ENCODE peak calls at places on chromosomes 6 and 20, in five cellular contexts. One of them, this sample, is unnamed.

GRCh38 chr6:69337301-69337700 is 459.5 kb downstream of the LMBRD1 start:
- DNase-seq in upper lobe of left lung: no peak
- DNase-seq in foreskin melanocyte: no peak
- DNase-seq in IMR-90: no peak
- DNase-seq in astrocyte: no peak
- DNase-seq in this sample: no peak

GRCh38 chr6:36312854-36313627 is 23.6 kb downstream of the BNIP5 start:
- DNase-seq in upper lobe of left lung: no peak
- DNase-seq in IMR-90: no peak
- DNase-seq in astrocyte: no peak
- DNase-seq in foreskin melanocyte: no peak
- DNase-seq in this sample: no peak

GRCh38 chr20:20695250-20695816 is 17.1 kb downstream of the RALGAPA2 start:
- DNase-seq in foreskin melanocyte: no peak
- DNase-seq in astrocyte: no peak
- DNase-seq in upper lobe of left lung: no peak
- DNase-seq in IMR-90: no peak
- DNase-seq in this sample: no peak

GRCh38 chr6:108260126-108260808 is 573 bp downstream of the SNX3 start:
- DNase-seq in IMR-90: peak
- DNase-seq in astrocyte: peak
- DNase-seq in foreskin melanocyte: peak
- DNase-seq in upper lobe of left lung: no peak
- DNase-seq in this sample: peak

GRCh38 chr6:87139236-87139635 is 16.1 kb upstream of the ZNF292 start:
- DNase-seq in foreskin melanocyte: peak
- DNase-seq in IMR-90: peak
- DNase-seq in astrocyte: peak
- DNase-seq in upper lobe of left lung: no peak
- DNase-seq in this sample: peak

GRCh38 chr6:4661391-4661790 is 114.8 kb upstream of the CDYL start:
- DNase-seq in upper lobe of left lung: no peak
- DNase-seq in IMR-90: no peak
- DNase-seq in foreskin melanocyte: no peak
- DNase-seq in astrocyte: no peak
- DNase-seq in this sample: no peak

GRCh38 chr20:60206259-60206658 is 248.0 kb downstream of the CDH26 start:
- DNase-seq in astrocyte: peak
- DNase-seq in upper lobe of left lung: no peak
- DNase-seq in foreskin melanocyte: peak
- DNase-seq in IMR-90: peak
- DNase-seq in this sample: peak

GRCh38 chr20:63425846-63426485 is 46.5 kb downstream of the KCNQ2 start:
- DNase-seq in foreskin melanocyte: no peak
- DNase-seq in IMR-90: no peak
- DNase-seq in upper lobe of left lung: peak
- DNase-seq in astrocyte: no peak
- DNase-seq in this sample: no peak

GRCh38 chr6:122068291-122068769 is 331.1 kb upstream of the HSF2 start:
- DNase-seq in foreskin melanocyte: no peak
- DNase-seq in upper lobe of left lung: no peak
- DNase-seq in IMR-90: no peak
- DNase-seq in astrocyte: no peak
- DNase-seq in this sample: peak

GRCh38 chr20:38270869-38271608 is 10.5 kb upstream of the KIAA1755 start:
- DNase-seq in IMR-90: peak
- DNase-seq in astrocyte: peak
- DNase-seq in foreskin melanocyte: no peak
- DNase-seq in upper lobe of left lung: no peak
- DNase-seq in this sample: peak

GRCh38 chr20:39468703-39469102 is 506.6 kb downstream of the DHX35 start:
- DNase-seq in IMR-90: no peak
- DNase-seq in astrocyte: no peak
- DNase-seq in foreskin melanocyte: no peak
- DNase-seq in upper lobe of left lung: no peak
- DNase-seq in this sample: no peak

GRCh38 chr6:137106183-137106582 is 61.4 kb upstream of the IL20RA start:
- DNase-seq in IMR-90: no peak
- DNase-seq in astrocyte: no peak
- DNase-seq in foreskin melanocyte: no peak
- DNase-seq in upper lobe of left lung: no peak
- DNase-seq in this sample: no peak

GRCh38 chr6:37657117-37657886 is 40.4 kb downstream of the MDGA1 start:
- DNase-seq in IMR-90: peak
- DNase-seq in astrocyte: peak
- DNase-seq in foreskin melanocyte: no peak
- DNase-seq in upper lobe of left lung: no peak
- DNase-seq in this sample: peak

GRCh38 chr6:150185697-150186096 is 42.9 kb downstream of the PPP1R14C start:
- DNase-seq in astrocyte: no peak
- DNase-seq in upper lobe of left lung: no peak
- DNase-seq in foreskin melanocyte: no peak
- DNase-seq in IMR-90: no peak
- DNase-seq in this sample: no peak

GRCh38 chr20:4519530-4519929 is 202.2 kb upstream of the PRND start:
- DNase-seq in astrocyte: no peak
- DNase-seq in foreskin melanocyte: no peak
- DNase-seq in IMR-90: no peak
- DNase-seq in upper lobe of left lung: no peak
- DNase-seq in this sample: peak

GRCh38 chr20:54122189-54122588 is 51.6 kb downstream of the CYP24A1 start:
- DNase-seq in IMR-90: peak
- DNase-seq in upper lobe of left lung: no peak
- DNase-seq in foreskin melanocyte: peak
- DNase-seq in astrocyte: peak
- DNase-seq in this sample: peak

GRCh38 chr6:35089935-35090505 is 51.1 kb downstream of the TCP11 start:
- DNase-seq in IMR-90: peak
- DNase-seq in astrocyte: peak
- DNase-seq in foreskin melanocyte: no peak
- DNase-seq in upper lobe of left lung: no peak
- DNase-seq in this sample: peak

GRCh38 chr6:391559-392440 is at the start of gene IRF4:
- DNase-seq in IMR-90: no peak
- DNase-seq in astrocyte: no peak
- DNase-seq in upper lobe of left lung: peak
- DNase-seq in foreskin melanocyte: peak
- DNase-seq in this sample: no peak

GRCh38 chr6:125810435-125810834 is 19.7 kb downstream of the NCOA7 start:
- DNase-seq in upper lobe of left lung: no peak
- DNase-seq in astrocyte: no peak
- DNase-seq in IMR-90: no peak
- DNase-seq in foreskin melanocyte: no peak
- DNase-seq in this sample: no peak

GRCh38 chr6:128768187-128768586 is 114.8 kb upstream of the LAMA2 start:
- DNase-seq in upper lobe of left lung: no peak
- DNase-seq in astrocyte: no peak
- DNase-seq in foreskin melanocyte: no peak
- DNase-seq in IMR-90: no peak
- DNase-seq in this sample: no peak

GRCh38 chr6:55777461-55777860 is 97.9 kb downstream of the BMP5 start:
- DNase-seq in astrocyte: no peak
- DNase-seq in foreskin melanocyte: no peak
- DNase-seq in upper lobe of left lung: no peak
- DNase-seq in IMR-90: peak
- DNase-seq in this sample: peak

GRCh38 chr20:6122873-6123649 is at the start of gene FERMT1:
- DNase-seq in IMR-90: peak
- DNase-seq in astrocyte: peak
- DNase-seq in foreskin melanocyte: no peak
- DNase-seq in upper lobe of left lung: peak
- DNase-seq in this sample: peak

GRCh38 chr20:31920275-31920855 is 31.5 kb downstream of the PDRG1 start:
- DNase-seq in upper lobe of left lung: no peak
- DNase-seq in foreskin melanocyte: no peak
- DNase-seq in IMR-90: no peak
- DNase-seq in astrocyte: no peak
- DNase-seq in this sample: no peak

GRCh38 chr6:75502884-75503283 is 9.3 kb upstream of the FILIP1 start:
- DNase-seq in upper lobe of left lung: no peak
- DNase-seq in IMR-90: no peak
- DNase-seq in foreskin melanocyte: no peak
- DNase-seq in astrocyte: no peak
- DNase-seq in this sample: no peak

GRCh38 chr6:170268216-170269129 is 22.4 kb downstream of the DLL1 start:
- DNase-seq in astrocyte: no peak
- DNase-seq in foreskin melanocyte: no peak
- DNase-seq in IMR-90: no peak
- DNase-seq in upper lobe of left lung: no peak
- DNase-seq in this sample: no peak

GRCh38 chr6:118748311-118749062 is 97.1 kb upstream of the CEP85L start:
- DNase-seq in foreskin melanocyte: no peak
- DNase-seq in upper lobe of left lung: peak
- DNase-seq in astrocyte: peak
- DNase-seq in IMR-90: peak
- DNase-seq in this sample: peak

GRCh38 chr6:24919404-24919892 is 16.3 kb downstream of the RIPOR2 start:
- DNase-seq in foreskin melanocyte: no peak
- DNase-seq in astrocyte: no peak
- DNase-seq in IMR-90: no peak
- DNase-seq in upper lobe of left lung: no peak
- DNase-seq in this sample: no peak

GRCh38 chr6:95133578-95133977 is 443.8 kb upstream of the MANEA start:
- DNase-seq in foreskin melanocyte: no peak
- DNase-seq in IMR-90: peak
- DNase-seq in upper lobe of left lung: no peak
- DNase-seq in astrocyte: no peak
- DNase-seq in this sample: peak

GRCh38 chr6:117916483-117916882 is 9.4 kb downstream of the SLC35F1 start:
- DNase-seq in IMR-90: no peak
- DNase-seq in upper lobe of left lung: no peak
- DNase-seq in astrocyte: no peak
- DNase-seq in foreskin melanocyte: no peak
- DNase-seq in this sample: no peak

GRCh38 chr6:160279850-160280249 is 21.2 kb upstream of the SLC22A2 start:
- DNase-seq in upper lobe of left lung: no peak
- DNase-seq in IMR-90: no peak
- DNase-seq in foreskin melanocyte: no peak
- DNase-seq in astrocyte: peak
- DNase-seq in this sample: peak

GRCh38 chr6:39849764-39850163 is 57.6 kb downstream of the DAAM2 start:
- DNase-seq in upper lobe of left lung: no peak
- DNase-seq in astrocyte: no peak
- DNase-seq in IMR-90: peak
- DNase-seq in foreskin melanocyte: peak
- DNase-seq in this sample: no peak

GRCh38 chr20:44074252-44075151 is 112.5 kb downstream of the JPH2 start:
- DNase-seq in upper lobe of left lung: no peak
- DNase-seq in IMR-90: peak
- DNase-seq in astrocyte: peak
- DNase-seq in foreskin melanocyte: no peak
- DNase-seq in this sample: peak

GRCh38 chr6:137282253-137282652 is 63.1 kb upstream of the IFNGR1 start:
- DNase-seq in astrocyte: no peak
- DNase-seq in foreskin melanocyte: no peak
- DNase-seq in IMR-90: no peak
- DNase-seq in upper lobe of left lung: no peak
- DNase-seq in this sample: no peak

GRCh38 chr6:10554826-10555225 is 33.7 kb downstream of the GCNT2 start:
- DNase-seq in foreskin melanocyte: no peak
- DNase-seq in upper lobe of left lung: no peak
- DNase-seq in astrocyte: no peak
- DNase-seq in IMR-90: no peak
- DNase-seq in this sample: no peak

GRCh38 chr6:160962835-160963623 is 28.5 kb upstream of the MAP3K4 start:
- DNase-seq in foreskin melanocyte: no peak
- DNase-seq in astrocyte: no peak
- DNase-seq in upper lobe of left lung: peak
- DNase-seq in IMR-90: no peak
- DNase-seq in this sample: no peak

GRCh38 chr20:13610205-13610604 is 28.5 kb downstream of the TASP1 start:
- DNase-seq in astrocyte: no peak
- DNase-seq in upper lobe of left lung: no peak
- DNase-seq in foreskin melanocyte: no peak
- DNase-seq in IMR-90: no peak
- DNase-seq in this sample: no peak